ENCODE peak calls at places on chromosomes 5 and 9, in four cellular contexts. C is NCI-H1048, V is epithelial cell of esophagus, R is NCI-H1417. Y is an unnamed sample.

GRCh38 chr9:110919055-110919445 is 119.2 kb downstream of the LPAR1 start:
- DNase-seq in C (no peak), V (no peak), R (no peak), Y (no peak)

GRCh38 chr5:140497897-140498296 is 49.6 kb upstream of the EIF4EBP3 start:
- DNase-seq in C (no peak), V (no peak), R (no peak), Y (no peak)

GRCh38 chr9:113857875-113858274 is 18.2 kb upstream of the ZNF618 start:
- DNase-seq in C (no peak), V (no peak), R (no peak), Y (no peak)

GRCh38 chr9:133684461-133685361 is 48.5 kb downstream of the DBH start:
- DNase-seq in C (no peak), V (no peak), R (no peak), Y (no peak)

GRCh38 chr9:33162721-33163311 is 4.3 kb downstream of the B4GALT1 start:
- DNase-seq in C (no peak), V (peak), R (no peak), Y (no peak)

GRCh38 chr9:133513214-133514088 is 11.3 kb downstream of the MYMK start:
- DNase-seq in C (no peak), V (no peak), R (peak), Y (no peak)

GRCh38 chr9:137297060-137297664 is 4.9 kb downstream of the NRARP start:
- DNase-seq in C (no peak), V (peak), R (peak), Y (no peak)

GRCh38 chr5:110517396-110517795 is 209.1 kb downstream of the TMEM232 start:
- DNase-seq in C (no peak), V (no peak), R (no peak), Y (peak)

GRCh38 chr9:20065076-20065475 is 276.2 kb upstream of the SLC24A2 start:
- DNase-seq in C (no peak), V (no peak), R (no peak), Y (no peak)

GRCh38 chr5:81749562-81750307 is 1.2 kb downstream of the SSBP2 start:
- DNase-seq in C (no peak), V (peak), R (peak), Y (no peak)

GRCh38 chr9:69261636-69262035 is 63.4 kb upstream of the ENTREP1 start:
- DNase-seq in C (no peak), V (no peak), R (no peak), Y (no peak)

GRCh38 chr5:8650197-8650596 is 781.2 kb downstream of the MTRR start:
- DNase-seq in C (no peak), V (no peak), R (peak), Y (no peak)

GRCh38 chr5:143865421-143865820 is 53.5 kb downstream of the HMHB1 start:
- DNase-seq in C (no peak), V (peak), R (no peak), Y (no peak)

GRCh38 chr5:107604990-107605389 is 65.7 kb downstream of the EFNA5 start:
- DNase-seq in C (no peak), V (no peak), R (no peak), Y (no peak)

GRCh38 chr5:1000329-1000728 is 8.3 kb upstream of the NKD2 start:
- DNase-seq in C (no peak), V (no peak), R (no peak), Y (no peak)

GRCh38 chr5:129902806-129903205 is 1.5 kb upstream of the CHSY3 start:
- DNase-seq in C (no peak), V (no peak), R (no peak), Y (no peak)